ENCODE peak calls at places on chromosomes 7 and 10, in seven cellular contexts. U is hepatocyte; S is tibial nerve; E is HCT116; G is CD4-positive, alpha-beta T cell; Y is CD8-positive, alpha-beta memory T cell; A is colonic mucosa. D is an unnamed sample.

GRCh38 chr7:92020636-92021035 is 80.0 kb downstream of the AKAP9 start:
- DNase-seq in S (no peak), Y (no peak), A (no peak), E (no peak), G (no peak), U (no peak), D (no peak)

GRCh38 chr7:133950856-133951255 is 176.3 kb upstream of the LRGUK start:
- DNase-seq in G (no peak), U (no peak), Y (no peak), S (no peak), A (no peak), E (no peak), D (no peak)

GRCh38 chr10:71912431-71912830 is 51.8 kb upstream of the CHST3 start:
- DNase-seq in S (no peak), Y (no peak), E (no peak), U (no peak), A (no peak), G (no peak), D (no peak)

GRCh38 chr7:42720871-42721835 is 190.7 kb downstream of the C7orf25 start:
- DNase-seq in Y (no peak), E (no peak), A (no peak), S (no peak), G (no peak), U (no peak), D (no peak)

GRCh38 chr7:36391436-36392198 is 2.0 kb downstream of the ANLN start:
- DNase-seq in Y (no peak), A (no peak), U (no peak), G (no peak), S (no peak), E (no peak), D (no peak)

GRCh38 chr10:4034907-4035581 is 250.0 kb upstream of the KLF6 start:
- DNase-seq in E (no peak), U (peak; percentile 27), S (no peak), G (no peak), A (no peak), Y (no peak), D (no peak)

GRCh38 chr10:22252286-22252800 is 34.5 kb upstream of the EBLN1 start:
- DNase-seq in G (peak; percentile 39), A (peak; percentile 26), E (no peak), S (peak; percentile 40), U (peak; percentile 53), Y (peak; percentile 16), D (no peak)

GRCh38 chr7:116999316-116999715 is 46.0 kb downstream of the ST7 start:
- DNase-seq in E (no peak), A (no peak), G (no peak), S (no peak), Y (no peak), U (no peak), D (no peak)

GRCh38 chr7:121139427-121139826 is 150.9 kb downstream of the CPED1 start:
- DNase-seq in Y (no peak), G (no peak), E (no peak), U (no peak), A (no peak), S (no peak), D (no peak)

GRCh38 chr10:116147162-116147906 is 125.7 kb downstream of the GFRA1 start:
- DNase-seq in Y (no peak), U (no peak), E (no peak), A (no peak), S (no peak), G (no peak), D (no peak)

GRCh38 chr7:47143344-47143743 is 438.6 kb downstream of the TNS3 start:
- DNase-seq in U (no peak), S (no peak), E (no peak), A (no peak), G (no peak), Y (no peak), D (no peak)

GRCh38 chr10:13525683-13526082 is 3.1 kb downstream of the BEND7 start:
- DNase-seq in U (no peak), A (no peak), S (no peak), G (no peak), E (no peak), Y (no peak), D (no peak)

GRCh38 chr10:124665558-124665957 is 78.6 kb downstream of the FAM53B start:
- DNase-seq in U (no peak), A (no peak), G (no peak), Y (no peak), E (no peak), S (no peak), D (no peak)

GRCh38 chr10:69895759-69896158 is 94.1 kb downstream of the COL13A1 start:
- DNase-seq in G (no peak), U (no peak), E (no peak), S (no peak), Y (no peak), A (no peak), D (no peak)

GRCh38 chr7:101934618-101935017 is 117.2 kb downstream of the CUX1 start:
- DNase-seq in S (no peak), E (no peak), G (no peak), Y (no peak), U (no peak), A (peak; percentile 59), D (no peak)

GRCh38 chr10:122044045-122044661 is 55.2 kb downstream of the TACC2 start:
- DNase-seq in Y (no peak), G (no peak), S (peak; percentile 33), U (peak; percentile 58), E (no peak), A (peak; percentile 63), D (peak; percentile 55)

GRCh38 chr10:22978918-22979317 is 51.1 kb downstream of the ARMC3 start:
- DNase-seq in G (no peak), E (no peak), U (no peak), A (no peak), S (no peak), Y (no peak), D (no peak)

GRCh38 chr7:50335795-50336754 is 31.6 kb downstream of the IKZF1 start:
- DNase-seq in S (no peak), G (peak; percentile 73), Y (peak; percentile 77), A (no peak), U (no peak), E (no peak), D (no peak)

GRCh38 chr7:142647749-142648148 is 101.5 kb upstream of the PRSS1 start:
- DNase-seq in U (no peak), E (no peak), Y (no peak), S (no peak), A (no peak), G (no peak), D (no peak)

GRCh38 chr10:59585046-59585700 is 124.5 kb downstream of the SLC16A9 start:
- DNase-seq in U (no peak), Y (no peak), G (no peak), A (no peak), S (no peak), E (no peak), D (no peak)
- H3K9me3 ChIP-seq in U (no peaks in the 10 kb centered on the region), Y (no peaks in the 10 kb centered on the region), G (no peaks in the 10 kb centered on the region), A (no peaks in the 10 kb centered on the region), S (no peaks in the 10 kb centered on the region), E (no peaks in the 10 kb centered on the region), D (no peaks in the 10 kb centered on the region)

GRCh38 chr7:145053781-145054180 is 217.9 kb upstream of the TPK1 start:
- DNase-seq in Y (no peak), E (no peak), G (no peak), A (no peak), U (no peak), S (no peak), D (no peak)
- H3K9me3 ChIP-seq in Y (no peaks in the 10 kb centered on the region), E (no peaks in the 10 kb centered on the region), G (no peaks in the 10 kb centered on the region), A (no peaks in the 10 kb centered on the region), U (no peaks in the 10 kb centered on the region), S (no peaks in the 10 kb centered on the region), D (no peaks in the 10 kb centered on the region)

GRCh38 chr10:10492420-10492819 is 525.3 kb upstream of the CELF2 start:
- DNase-seq in U (no peak), A (no peak), S (no peak), G (no peak), Y (no peak), E (no peak), D (no peak)
- H3K9me3 ChIP-seq in U (no peaks in the 10 kb centered on the region), A (no peaks in the 10 kb centered on the region), S (no peaks in the 10 kb centered on the region), G (no peaks in the 10 kb centered on the region), Y (no peaks in the 10 kb centered on the region), E (peaks cover 18% of the 10 kb centered on the region), D (no peaks in the 10 kb centered on the region)

DNA sequence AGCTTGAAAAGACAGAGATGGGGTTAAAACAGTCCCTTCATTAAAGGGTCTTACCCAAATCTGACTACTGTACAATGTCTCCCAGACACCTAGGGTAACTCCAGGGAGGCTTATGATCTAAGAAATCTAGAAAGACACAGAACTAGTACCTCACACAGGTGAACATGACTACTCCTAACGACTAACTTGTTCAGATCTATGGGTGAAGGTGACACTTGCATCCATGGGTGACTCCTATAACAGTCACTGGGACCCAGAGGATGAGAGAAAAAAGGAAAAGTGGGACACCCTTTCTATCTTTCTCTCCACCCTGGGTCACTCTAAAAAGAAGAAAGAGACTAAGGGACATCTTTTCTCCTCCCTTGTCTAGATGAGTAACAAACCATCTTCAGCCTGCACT is 19.2 kb downstream of the AKR1C8 start:
- DNase-seq in U (no peak), S (no peak), Y (no peak), G (no peak), A (no peak), E (peak; percentile 2), D (no peak)
- H3K9me3 ChIP-seq in U (peaks cover 7% of the 10 kb centered on the region), S (no peaks in the 10 kb centered on the region), Y (peaks cover 10% of the 10 kb centered on the region), G (peaks cover 18% of the 10 kb centered on the region), A (no peaks in the 10 kb centered on the region), E (peaks cover 5% of the 10 kb centered on the region), D (peaks cover 54% of the 10 kb centered on the region)

GRCh38 chr7:112156412-112156811 is 49.8 kb downstream of the DOCK4 start:
- DNase-seq in G (no peak), U (no peak), A (no peak), E (no peak), Y (no peak), S (no peak), D (no peak)

GRCh38 chr7:112157072-112157471 is 49.1 kb downstream of the DOCK4 start:
- DNase-seq in U (no peak), S (no peak), Y (no peak), A (no peak), E (no peak), G (no peak), D (no peak)

GRCh38 chr7:112150823-112151641 is 55.2 kb downstream of the DOCK4 start:
- DNase-seq in E (no peak), G (no peak), A (no peak), Y (no peak), S (no peak), U (no peak), D (no peak)

GRCh38 chr7:112152186-112152585 is 54.0 kb downstream of the DOCK4 start:
- DNase-seq in A (no peak), U (no peak), S (no peak), G (no peak), Y (no peak), E (no peak), D (no peak)

GRCh38 chr7:112154690-112155089 is 51.5 kb downstream of the DOCK4 start:
- DNase-seq in A (no peak), Y (no peak), S (no peak), E (no peak), G (no peak), U (no peak), D (no peak)
- H3K9me3 ChIP-seq in A (no peaks in the 10 kb centered on the region), Y (no peaks in the 10 kb centered on the region), S (no peaks in the 10 kb centered on the region), E (no peaks in the 10 kb centered on the region), G (no peaks in the 10 kb centered on the region), U (no peaks in the 10 kb centered on the region), D (no peaks in the 10 kb centered on the region)